ENCODE peak calls at places on chromosomes 4 and X, in ten cellular contexts. One of them, this sample, is unnamed.

GRCh38 chrX:54066841-54067240 is 22.6 kb upstream of the PHF8 start:
- DNase-seq in NCI-H1436: no peak
- DNase-seq in posterior vena cava: no peak
- DNase-seq in EL: peak
- DNase-seq in CMK: no peak
- DNase-seq in progenitor cell of endocrine pancreas: no peak
- DNase-seq in SW 1271: no peak
- DNase-seq in 8988T: no peak
- DNase-seq in T-cell: no peak
- DNase-seq in activated CD8-positive, alpha-beta memory T cell treated with anti-CD3 and anti-CD28 coated beads for 48 hours: no peak
- DNase-seq in this sample: peak

GRCh38 chr4:140252144-140252741 is 98.3 kb upstream of the MAML3 start:
- DNase-seq in NCI-H1436: peak
- DNase-seq in CMK: no peak
- DNase-seq in posterior vena cava: no peak
- DNase-seq in 8988T: no peak
- DNase-seq in EL: no peak
- DNase-seq in progenitor cell of endocrine pancreas: no peak
- DNase-seq in T-cell: no peak
- DNase-seq in activated CD8-positive, alpha-beta memory T cell treated with anti-CD3 and anti-CD28 coated beads for 48 hours: no peak
- DNase-seq in SW 1271: no peak
- DNase-seq in this sample: no peak

GRCh38 chr4:151933122-151933827 is 172.5 kb upstream of the GATB start:
- DNase-seq in activated CD8-positive, alpha-beta memory T cell treated with anti-CD3 and anti-CD28 coated beads for 48 hours: no peak
- DNase-seq in NCI-H1436: no peak
- DNase-seq in SW 1271: no peak
- DNase-seq in T-cell: no peak
- DNase-seq in 8988T: no peak
- DNase-seq in posterior vena cava: no peak
- DNase-seq in progenitor cell of endocrine pancreas: no peak
- DNase-seq in EL: no peak
- DNase-seq in CMK: no peak
- DNase-seq in this sample: no peak

GRCh38 chr4:88054909-88055308 is 47.5 kb downstream of the PKD2 start:
- DNase-seq in SW 1271: no peak
- DNase-seq in posterior vena cava: no peak
- DNase-seq in EL: peak
- DNase-seq in progenitor cell of endocrine pancreas: no peak
- DNase-seq in CMK: no peak
- DNase-seq in T-cell: no peak
- DNase-seq in NCI-H1436: no peak
- DNase-seq in 8988T: no peak
- DNase-seq in activated CD8-positive, alpha-beta memory T cell treated with anti-CD3 and anti-CD28 coated beads for 48 hours: no peak
- DNase-seq in this sample: peak

GRCh38 chr4:2172627-2173231 is 69.2 kb downstream of the HAUS3 start:
- DNase-seq in progenitor cell of endocrine pancreas: no peak
- DNase-seq in EL: no peak
- DNase-seq in CMK: no peak
- DNase-seq in T-cell: peak
- DNase-seq in activated CD8-positive, alpha-beta memory T cell treated with anti-CD3 and anti-CD28 coated beads for 48 hours: no peak
- DNase-seq in NCI-H1436: no peak
- DNase-seq in 8988T: no peak
- DNase-seq in posterior vena cava: no peak
- DNase-seq in SW 1271: no peak
- DNase-seq in this sample: no peak

GRCh38 chrX:119062750-119063374 is 9.9 kb upstream of the CT47C1 start:
- DNase-seq in posterior vena cava: no peak
- DNase-seq in progenitor cell of endocrine pancreas: no peak
- DNase-seq in activated CD8-positive, alpha-beta memory T cell treated with anti-CD3 and anti-CD28 coated beads for 48 hours: no peak
- DNase-seq in 8988T: no peak
- DNase-seq in T-cell: no peak
- DNase-seq in CMK: no peak
- DNase-seq in EL: no peak
- DNase-seq in SW 1271: no peak
- DNase-seq in NCI-H1436: no peak
- DNase-seq in this sample: no peak

GRCh38 chr4:7397206-7398103 is 37.3 kb downstream of the PSAPL1 start:
- DNase-seq in activated CD8-positive, alpha-beta memory T cell treated with anti-CD3 and anti-CD28 coated beads for 48 hours: no peak
- DNase-seq in CMK: no peak
- DNase-seq in progenitor cell of endocrine pancreas: no peak
- DNase-seq in posterior vena cava: peak
- DNase-seq in T-cell: no peak
- DNase-seq in EL: no peak
- DNase-seq in SW 1271: no peak
- DNase-seq in 8988T: no peak
- DNase-seq in NCI-H1436: no peak
- DNase-seq in this sample: no peak

GRCh38 chr4:957231-957580 is 16.2 kb downstream of the DGKQ start:
- DNase-seq in SW 1271: no peak
- DNase-seq in 8988T: peak
- DNase-seq in progenitor cell of endocrine pancreas: no peak
- DNase-seq in posterior vena cava: peak
- DNase-seq in EL: no peak
- DNase-seq in CMK: no peak
- DNase-seq in T-cell: no peak
- DNase-seq in NCI-H1436: no peak
- DNase-seq in activated CD8-positive, alpha-beta memory T cell treated with anti-CD3 and anti-CD28 coated beads for 48 hours: no peak
- DNase-seq in this sample: no peak

GRCh38 chr4:86414686-86415085 is 54.8 kb upstream of the MAPK10 start:
- DNase-seq in 8988T: no peak
- DNase-seq in activated CD8-positive, alpha-beta memory T cell treated with anti-CD3 and anti-CD28 coated beads for 48 hours: no peak
- DNase-seq in SW 1271: no peak
- DNase-seq in NCI-H1436: no peak
- DNase-seq in T-cell: no peak
- DNase-seq in EL: no peak
- DNase-seq in CMK: no peak
- DNase-seq in progenitor cell of endocrine pancreas: no peak
- DNase-seq in posterior vena cava: no peak
- DNase-seq in this sample: no peak

GRCh38 chrX:6228720-6229119 is at the start of gene NLGN4X:
- DNase-seq in progenitor cell of endocrine pancreas: no peak
- DNase-seq in SW 1271: no peak
- DNase-seq in EL: no peak
- DNase-seq in T-cell: no peak
- DNase-seq in activated CD8-positive, alpha-beta memory T cell treated with anti-CD3 and anti-CD28 coated beads for 48 hours: no peak
- DNase-seq in NCI-H1436: no peak
- DNase-seq in 8988T: no peak
- DNase-seq in CMK: no peak
- DNase-seq in posterior vena cava: no peak
- DNase-seq in this sample: no peak